ENCODE peak calls at places on chromosomes 12 and 14, in nine cellular contexts. One of them, this sample, is unnamed.

GRCh38 chr12:19074700-19075099 is 54.8 kb upstream of the PLEKHA5 start:
- DNase-seq in vagina: no peak
- DNase-seq in tibial artery: no peak
- DNase-seq in gastrocnemius medialis: no peak
- DNase-seq in CD8-positive, alpha-beta T cell: no peak
- DNase-seq in K562: no peak
- DNase-seq in aorta: no peak
- DNase-seq in heart right ventricle: no peak
- DNase-seq in neural progenitor cell: no peak
- DNase-seq in this sample: no peak

GRCh38 chr14:88793259-88793625 is 489 bp upstream of the EML5 start:
- DNase-seq in K562: no peak
- DNase-seq in CD8-positive, alpha-beta T cell: no peak
- DNase-seq in gastrocnemius medialis: no peak
- DNase-seq in tibial artery: no peak
- DNase-seq in vagina: no peak
- DNase-seq in neural progenitor cell: no peak
- DNase-seq in heart right ventricle: no peak
- DNase-seq in aorta: no peak
- DNase-seq in this sample: no peak

GRCh38 chr12:65209655-65210043 is 40.3 kb downstream of the LEMD3 start:
- DNase-seq in K562: no peak
- DNase-seq in CD8-positive, alpha-beta T cell: no peak
- DNase-seq in tibial artery: no peak
- DNase-seq in neural progenitor cell: no peak
- DNase-seq in aorta: no peak
- DNase-seq in heart right ventricle: no peak
- DNase-seq in vagina: no peak
- DNase-seq in gastrocnemius medialis: no peak
- DNase-seq in this sample: no peak

GRCh38 chr14:21136024-21136423 is 19.8 kb downstream of the OR5AU1 start:
- DNase-seq in tibial artery: no peak
- DNase-seq in neural progenitor cell: peak
- DNase-seq in K562: peak
- DNase-seq in heart right ventricle: no peak
- DNase-seq in vagina: no peak
- DNase-seq in aorta: no peak
- DNase-seq in CD8-positive, alpha-beta T cell: no peak
- DNase-seq in gastrocnemius medialis: no peak
- DNase-seq in this sample: no peak

GRCh38 chr12:87430444-87430843 is 598.8 kb downstream of the C12orf50 start:
- DNase-seq in neural progenitor cell: no peak
- DNase-seq in vagina: no peak
- DNase-seq in CD8-positive, alpha-beta T cell: no peak
- DNase-seq in aorta: no peak
- DNase-seq in K562: no peak
- DNase-seq in tibial artery: no peak
- DNase-seq in gastrocnemius medialis: no peak
- DNase-seq in heart right ventricle: no peak
- DNase-seq in this sample: no peak

GRCh38 chr12:63319386-63319785 is 168.4 kb upstream of the AVPR1A start:
- DNase-seq in neural progenitor cell: no peak
- DNase-seq in tibial artery: no peak
- DNase-seq in CD8-positive, alpha-beta T cell: no peak
- DNase-seq in aorta: no peak
- DNase-seq in gastrocnemius medialis: no peak
- DNase-seq in vagina: no peak
- DNase-seq in K562: no peak
- DNase-seq in heart right ventricle: no peak
- DNase-seq in this sample: no peak

GRCh38 chr12:102539651-102540553 is 59.5 kb upstream of the IGF1 start:
- DNase-seq in aorta: no peak
- DNase-seq in gastrocnemius medialis: no peak
- DNase-seq in tibial artery: no peak
- DNase-seq in CD8-positive, alpha-beta T cell: no peak
- DNase-seq in vagina: no peak
- DNase-seq in neural progenitor cell: peak
- DNase-seq in K562: no peak
- DNase-seq in heart right ventricle: no peak
- DNase-seq in this sample: no peak

GRCh38 chr14:55973285-55973800 is 144.9 kb upstream of the PELI2 start:
- DNase-seq in K562: no peak
- DNase-seq in neural progenitor cell: no peak
- DNase-seq in aorta: no peak
- DNase-seq in vagina: no peak
- DNase-seq in CD8-positive, alpha-beta T cell: no peak
- DNase-seq in heart right ventricle: no peak
- DNase-seq in tibial artery: no peak
- DNase-seq in gastrocnemius medialis: no peak
- DNase-seq in this sample: no peak

GRCh38 chr14:77023001-77023996 is 5.2 kb downstream of the IRF2BPL start:
- DNase-seq in CD8-positive, alpha-beta T cell: no peak
- DNase-seq in aorta: no peak
- DNase-seq in K562: no peak
- DNase-seq in vagina: no peak
- DNase-seq in heart right ventricle: no peak
- DNase-seq in gastrocnemius medialis: no peak
- DNase-seq in neural progenitor cell: peak
- DNase-seq in tibial artery: no peak
- DNase-seq in this sample: no peak

GRCh38 chr12:76449572-76449971 is 101.4 kb upstream of the BBS10 start:
- DNase-seq in heart right ventricle: no peak
- DNase-seq in gastrocnemius medialis: no peak
- DNase-seq in K562: no peak
- DNase-seq in vagina: no peak
- DNase-seq in CD8-positive, alpha-beta T cell: no peak
- DNase-seq in aorta: no peak
- DNase-seq in neural progenitor cell: no peak
- DNase-seq in tibial artery: no peak
- DNase-seq in this sample: no peak

GRCh38 chr12:114770323-114770722 is 86.3 kb upstream of the TBX3 start:
- DNase-seq in K562: no peak
- DNase-seq in heart right ventricle: no peak
- DNase-seq in aorta: no peak
- DNase-seq in CD8-positive, alpha-beta T cell: no peak
- DNase-seq in tibial artery: no peak
- DNase-seq in neural progenitor cell: no peak
- DNase-seq in gastrocnemius medialis: no peak
- DNase-seq in vagina: no peak
- DNase-seq in this sample: no peak

GRCh38 chr12:14367097-14367661 is 1.7 kb downstream of the ATF7IP start:
- DNase-seq in gastrocnemius medialis: no peak
- DNase-seq in CD8-positive, alpha-beta T cell: no peak
- DNase-seq in heart right ventricle: no peak
- DNase-seq in aorta: no peak
- DNase-seq in K562: no peak
- DNase-seq in neural progenitor cell: no peak
- DNase-seq in vagina: no peak
- DNase-seq in tibial artery: no peak
- DNase-seq in this sample: no peak

DNA sequence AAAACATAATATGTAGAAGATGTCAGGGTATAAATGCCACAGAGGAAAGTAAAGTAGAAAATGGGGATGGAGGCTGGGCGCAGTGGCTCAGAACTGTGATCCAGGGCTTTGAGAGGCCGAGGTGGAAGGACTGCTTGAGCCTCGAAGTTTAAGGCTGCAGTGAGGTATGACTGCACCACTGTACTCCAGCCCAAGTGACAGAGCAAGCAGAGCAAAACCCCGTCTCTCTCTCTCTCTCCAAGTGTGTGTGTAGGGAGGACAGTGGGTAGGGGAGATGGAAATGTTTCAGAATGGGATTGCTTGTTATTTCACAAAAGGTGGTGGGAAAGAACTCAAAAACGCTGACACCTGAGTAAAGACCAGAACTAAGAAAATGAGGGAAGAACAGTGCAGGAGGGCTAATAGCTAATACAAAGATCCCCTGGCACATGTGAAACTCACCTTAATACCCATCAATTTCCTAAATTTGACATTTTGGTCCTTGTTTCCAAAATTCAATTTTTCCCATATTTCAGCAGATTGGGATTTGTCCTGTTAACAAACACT is 5.7 kb upstream of the ZCCHC8 start:
- DNase-seq in heart right ventricle: no peak
- DNase-seq in neural progenitor cell: no peak
- DNase-seq in vagina: no peak
- DNase-seq in K562: no peak
- DNase-seq in gastrocnemius medialis: no peak
- DNase-seq in tibial artery: no peak
- DNase-seq in CD8-positive, alpha-beta T cell: no peak
- DNase-seq in aorta: no peak
- DNase-seq in this sample: no peak
- H3K27ac ChIP-seq in heart right ventricle: no peak
- H3K27ac ChIP-seq in neural progenitor cell: no peak
- H3K27ac ChIP-seq in vagina: no peak
- H3K27ac ChIP-seq in K562: no peak
- H3K27ac ChIP-seq in gastrocnemius medialis: no peak
- H3K27ac ChIP-seq in tibial artery: no peak
- H3K27ac ChIP-seq in CD8-positive, alpha-beta T cell: no peak
- H3K27ac ChIP-seq in aorta: no peak
- H3K27ac ChIP-seq in this sample: no peak

GRCh38 chr12:74728006-74728405 is 190.4 kb downstream of the ATXN7L3B start:
- DNase-seq in tibial artery: no peak
- DNase-seq in gastrocnemius medialis: no peak
- DNase-seq in neural progenitor cell: no peak
- DNase-seq in vagina: no peak
- DNase-seq in CD8-positive, alpha-beta T cell: no peak
- DNase-seq in K562: no peak
- DNase-seq in aorta: no peak
- DNase-seq in heart right ventricle: no peak
- DNase-seq in this sample: no peak

DNA sequence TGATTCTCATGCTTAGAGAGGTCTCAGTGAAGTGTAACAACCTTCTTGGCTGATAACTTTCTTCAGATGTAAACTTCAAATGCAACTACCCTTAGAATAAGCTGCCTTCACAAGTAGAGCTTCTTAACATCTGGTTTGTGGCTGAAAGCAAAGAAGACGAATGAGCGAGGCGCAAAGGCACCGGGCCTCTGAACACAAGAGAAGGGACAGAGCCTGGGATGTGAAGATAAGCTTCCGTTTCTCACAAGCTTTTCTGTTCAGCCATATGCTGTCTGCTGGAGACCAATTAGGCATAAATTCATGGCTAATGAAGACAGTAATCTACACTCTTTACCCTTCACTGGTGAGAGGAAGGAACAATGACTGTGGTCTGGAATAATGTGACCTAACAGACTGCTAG is 195.2 kb downstream of the ATXN7L3B start:
- DNase-seq in heart right ventricle: no peak
- DNase-seq in gastrocnemius medialis: no peak
- DNase-seq in tibial artery: no peak
- DNase-seq in neural progenitor cell: peak
- DNase-seq in aorta: no peak
- DNase-seq in vagina: no peak
- DNase-seq in K562: no peak
- DNase-seq in CD8-positive, alpha-beta T cell: no peak
- DNase-seq in this sample: no peak
- H3K27ac ChIP-seq in heart right ventricle: no peak
- H3K27ac ChIP-seq in gastrocnemius medialis: no peak
- H3K27ac ChIP-seq in tibial artery: no peak
- H3K27ac ChIP-seq in neural progenitor cell: no peak
- H3K27ac ChIP-seq in aorta: no peak
- H3K27ac ChIP-seq in vagina: no peak
- H3K27ac ChIP-seq in K562: no peak
- H3K27ac ChIP-seq in CD8-positive, alpha-beta T cell: no peak
- H3K27ac ChIP-seq in this sample: no peak

DNA sequence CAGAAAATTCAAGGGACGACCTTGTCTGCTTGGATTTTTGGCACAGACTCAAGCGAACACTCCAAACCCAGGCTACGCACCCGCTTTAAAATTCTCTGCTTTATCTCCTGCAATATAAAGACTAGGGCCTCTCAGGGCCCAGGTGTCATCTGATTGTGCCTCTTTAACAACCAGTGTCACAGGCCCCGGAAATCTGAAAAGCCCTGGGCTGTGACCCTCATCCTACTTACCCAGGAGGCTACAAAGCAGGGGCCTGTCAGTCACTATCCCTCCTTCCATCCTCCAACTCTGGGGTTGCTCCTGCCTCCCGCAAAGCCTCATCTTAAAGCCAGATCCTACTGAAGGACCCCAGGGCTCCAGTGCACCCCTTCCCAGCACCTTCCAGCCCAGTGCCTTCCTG is 34.9 kb downstream of the CCDC88C start:
- DNase-seq in vagina: no peak
- DNase-seq in gastrocnemius medialis: no peak
- DNase-seq in neural progenitor cell: no peak
- DNase-seq in aorta: no peak
- DNase-seq in K562: no peak
- DNase-seq in heart right ventricle: no peak
- DNase-seq in CD8-positive, alpha-beta T cell: no peak
- DNase-seq in tibial artery: no peak
- DNase-seq in this sample: peak
- H3K27ac ChIP-seq in vagina: no peak
- H3K27ac ChIP-seq in gastrocnemius medialis: no peak
- H3K27ac ChIP-seq in neural progenitor cell: peak
- H3K27ac ChIP-seq in aorta: no peak
- H3K27ac ChIP-seq in K562: peak
- H3K27ac ChIP-seq in heart right ventricle: no peak
- H3K27ac ChIP-seq in CD8-positive, alpha-beta T cell: no peak
- H3K27ac ChIP-seq in tibial artery: no peak
- H3K27ac ChIP-seq in this sample: no peak

GRCh38 chr12:79073506-79073905 is 208.9 kb downstream of the SYT1 start:
- DNase-seq in tibial artery: no peak
- DNase-seq in vagina: no peak
- DNase-seq in CD8-positive, alpha-beta T cell: no peak
- DNase-seq in aorta: no peak
- DNase-seq in neural progenitor cell: no peak
- DNase-seq in K562: no peak
- DNase-seq in heart right ventricle: no peak
- DNase-seq in gastrocnemius medialis: no peak
- DNase-seq in this sample: no peak

GRCh38 chr12:79067977-79068376 is 203.4 kb downstream of the SYT1 start:
- DNase-seq in neural progenitor cell: no peak
- DNase-seq in heart right ventricle: no peak
- DNase-seq in tibial artery: no peak
- DNase-seq in gastrocnemius medialis: no peak
- DNase-seq in K562: no peak
- DNase-seq in aorta: no peak
- DNase-seq in CD8-positive, alpha-beta T cell: no peak
- DNase-seq in vagina: no peak
- DNase-seq in this sample: no peak

GRCh38 chr12:79069009-79069408 is 204.4 kb downstream of the SYT1 start:
- DNase-seq in CD8-positive, alpha-beta T cell: no peak
- DNase-seq in vagina: no peak
- DNase-seq in K562: no peak
- DNase-seq in heart right ventricle: no peak
- DNase-seq in gastrocnemius medialis: no peak
- DNase-seq in neural progenitor cell: no peak
- DNase-seq in tibial artery: no peak
- DNase-seq in aorta: no peak
- DNase-seq in this sample: no peak

DNA sequence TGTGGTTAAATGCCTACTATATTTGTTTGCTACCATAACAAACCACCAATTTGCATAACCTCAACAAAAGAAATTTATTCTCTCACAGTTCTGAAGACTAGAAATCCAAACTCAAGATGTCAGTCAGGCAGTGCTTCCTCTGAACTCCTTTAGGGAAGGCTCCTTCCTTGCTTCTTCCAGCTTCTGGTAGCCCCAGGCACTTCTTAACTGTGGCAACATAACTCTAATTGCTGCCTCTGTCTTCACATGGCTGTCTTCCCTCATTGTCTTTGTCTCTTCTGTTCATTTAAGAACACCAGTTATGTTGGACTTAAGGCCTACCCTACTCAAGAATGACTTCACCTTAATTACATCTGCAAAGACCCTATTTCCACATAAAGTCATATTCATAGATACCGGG is 206.9 kb downstream of the SYT1 start:
- DNase-seq in CD8-positive, alpha-beta T cell: no peak
- DNase-seq in K562: no peak
- DNase-seq in tibial artery: no peak
- DNase-seq in aorta: no peak
- DNase-seq in vagina: no peak
- DNase-seq in gastrocnemius medialis: no peak
- DNase-seq in neural progenitor cell: no peak
- DNase-seq in heart right ventricle: no peak
- DNase-seq in this sample: no peak
- H3K27ac ChIP-seq in CD8-positive, alpha-beta T cell: no peak
- H3K27ac ChIP-seq in K562: no peak
- H3K27ac ChIP-seq in tibial artery: no peak
- H3K27ac ChIP-seq in aorta: no peak
- H3K27ac ChIP-seq in vagina: no peak
- H3K27ac ChIP-seq in gastrocnemius medialis: no peak
- H3K27ac ChIP-seq in neural progenitor cell: no peak
- H3K27ac ChIP-seq in heart right ventricle: no peak
- H3K27ac ChIP-seq in this sample: no peak